ENCODE peak calls at places on chromosomes 2 and 18, in ten cellular contexts. W, Y, I, C, N, E, L, T, U and R are unnamed samples.

GRCh38 chr2:160224060-160224459 is 24.0 kb upstream of the ITGB6 start:
- DNase-seq in C (no peak), Y (no peak), L (no peak), U (no peak), W (no peak), I (no peak), N (peak), E (no peak), T (no peak), R (no peak)

GRCh38 chr2:99571609-99572344 is 82.0 kb upstream of the REV1 start:
- DNase-seq in W (no peak), L (no peak), U (no peak), N (no peak), C (peak), E (no peak), T (no peak), I (peak), Y (no peak), R (no peak)

GRCh38 chr18:43952398-43952797 is 675.1 kb upstream of the SYT4 start:
- DNase-seq in C (no peak), W (no peak), T (no peak), L (no peak), Y (no peak), I (no peak), E (no peak), U (no peak), N (no peak), R (no peak)

GRCh38 chr18:49813071-49813320 is 337 bp downstream of the ACAA2 start:
- DNase-seq in T (peak), I (no peak), E (peak), Y (no peak), U (no peak), C (peak), W (peak), L (no peak), N (no peak), R (peak)

GRCh38 chr2:241896746-241897201 is 27.2 kb downstream of the RTP5 start:
- DNase-seq in I (no peak), C (no peak), T (peak), W (no peak), U (no peak), E (no peak), N (no peak), Y (no peak), L (no peak), R (no peak)

GRCh38 chr18:2921778-2922177 is 75.0 kb downstream of the EMILIN2 start:
- DNase-seq in C (no peak), N (no peak), L (no peak), E (no peak), I (no peak), Y (no peak), T (no peak), W (no peak), U (no peak), R (no peak)

GRCh38 chr18:61797691-61798590 is 94.9 kb downstream of the RNF152 start:
- DNase-seq in E (no peak), U (no peak), C (no peak), W (no peak), N (no peak), Y (no peak), L (no peak), T (no peak), I (no peak), R (no peak)

GRCh38 chr2:111662771-111663470 is 221.1 kb downstream of the ANAPC1 start:
- DNase-seq in L (no peak), Y (no peak), N (peak), C (no peak), I (no peak), T (no peak), E (no peak), U (no peak), W (no peak), R (no peak)

GRCh38 chr2:130152816-130153595 is 8.1 kb upstream of the CCDC74B start:
- DNase-seq in U (no peak), E (no peak), N (no peak), I (no peak), T (no peak), L (no peak), W (no peak), Y (no peak), C (no peak), R (no peak)

GRCh38 chr2:145025382-145025781 is 505.5 kb upstream of the ZEB2 start:
- DNase-seq in L (no peak), W (no peak), C (no peak), Y (no peak), U (no peak), N (no peak), E (no peak), I (no peak), T (no peak), R (no peak)

GRCh38 chr2:182077451-182078142 is 91.9 kb downstream of the PPP1R1C start:
- DNase-seq in W (no peak), E (peak), C (peak), I (peak), T (peak), U (no peak), Y (no peak), L (no peak), N (peak), R (peak)

GRCh38 chr18:6289454-6290242 is 125.1 kb downstream of the L3MBTL4 start:
- DNase-seq in N (no peak), I (no peak), E (no peak), W (no peak), U (no peak), L (no peak), Y (no peak), C (no peak), T (no peak), R (no peak)

GRCh38 chr2:197054437-197054836 is 127.9 kb upstream of the PGAP1 start:
- DNase-seq in E (no peak), I (no peak), C (no peak), W (no peak), Y (no peak), L (no peak), T (no peak), U (no peak), N (no peak), R (no peak)

GRCh38 chr2:211216221-211216620 is 659.8 kb downstream of the CPS1 start:
- DNase-seq in C (no peak), W (no peak), E (no peak), Y (no peak), N (no peak), U (no peak), T (no peak), I (no peak), L (no peak), R (peak)

GRCh38 chr2:133732982-133733670 is 164.9 kb upstream of the NCKAP5 start:
- DNase-seq in T (no peak), I (no peak), Y (no peak), L (no peak), E (no peak), W (no peak), C (no peak), U (no peak), N (no peak), R (peak)

GRCh38 chr2:218072002-218072401 is 2.9 kb downstream of the RUFY4 start:
- DNase-seq in Y (no peak), U (no peak), L (no peak), W (no peak), I (no peak), N (no peak), T (no peak), C (no peak), E (no peak), R (no peak)

GRCh38 chr2:152499411-152499810 is 164.4 kb downstream of the FMNL2 start:
- DNase-seq in T (no peak), Y (no peak), E (no peak), U (no peak), L (no peak), C (no peak), N (no peak), I (no peak), W (no peak), R (no peak)

GRCh38 chr18:32049393-32050161 is 31.0 kb downstream of the RNF125 start:
- DNase-seq in E (no peak), I (no peak), Y (peak), L (peak), N (peak), U (peak), T (no peak), W (peak), C (no peak), R (no peak)

GRCh38 chr2:7096726-7097352 is 179.6 kb downstream of the RNF144A start:
- DNase-seq in I (no peak), E (no peak), C (no peak), Y (no peak), U (no peak), N (no peak), T (no peak), L (no peak), W (no peak), R (no peak)

GRCh38 chr18:33152376-33152775 is 288.1 kb downstream of the CCDC178 start:
- DNase-seq in U (no peak), I (no peak), W (no peak), T (no peak), C (no peak), L (no peak), E (no peak), N (no peak), Y (no peak), R (no peak)

GRCh38 chr2:64173156-64174135 is 29.2 kb upstream of the PELI1 start:
- DNase-seq in E (no peak), T (no peak), I (no peak), W (no peak), C (no peak), U (no peak), L (no peak), N (no peak), Y (no peak), R (no peak)

GRCh38 chr2:18792684-18793083 is 203.3 kb upstream of the NT5C1B start:
- DNase-seq in Y (no peak), W (no peak), I (no peak), L (no peak), T (no peak), C (no peak), E (no peak), N (no peak), U (no peak), R (no peak)

GRCh38 chr2:241064008-241064801 is 37.9 kb downstream of the MTERF4 start:
- DNase-seq in W (peak), C (no peak), Y (peak), T (peak), U (no peak), N (peak), E (no peak), I (no peak), L (peak), R (no peak)

GRCh38 chr18:65547046-65547445 is 203.8 kb upstream of the CDH7 start:
- DNase-seq in W (no peak), L (no peak), I (no peak), Y (no peak), E (no peak), T (no peak), N (no peak), U (no peak), C (no peak), R (no peak)

GRCh38 chr18:11826836-11827235 is 24.4 kb upstream of the CHMP1B start:
- DNase-seq in Y (no peak), I (no peak), E (no peak), L (no peak), W (no peak), C (no peak), N (no peak), U (no peak), T (no peak), R (no peak)

GRCh38 chr2:3738454-3738853 is 35.1 kb downstream of the DCDC2C start:
- DNase-seq in W (no peak), E (no peak), L (no peak), I (peak), U (no peak), Y (no peak), T (peak), N (peak), C (no peak), R (no peak)